ENCODE peak calls at places on chromosome 12, in seven cellular contexts. One of them, this sample, is unnamed.

GRCh38 chr12:47277972-47278448 is 198.3 kb upstream of the AMIGO2 start:
- DNase-seq in fibroblast of the aortic adventitia: peak
- DNase-seq in HFF-Myc: peak
- DNase-seq in choroid plexus epithelial cell: peak
- DNase-seq in fibroblast of pulmonary artery: peak
- DNase-seq in astrocyte of the spinal cord: peak
- DNase-seq in prostate gland: no peak
- DNase-seq in this sample: no peak

GRCh38 chr12:54011665-54012532 is 3.1 kb downstream of the HOXC8 start:
- DNase-seq in astrocyte of the spinal cord: no peak
- DNase-seq in fibroblast of the aortic adventitia: no peak
- DNase-seq in HFF-Myc: no peak
- DNase-seq in fibroblast of pulmonary artery: no peak
- DNase-seq in choroid plexus epithelial cell: no peak
- DNase-seq in prostate gland: no peak
- DNase-seq in this sample: no peak

GRCh38 chr12:28489256-28489655 is 299.0 kb downstream of the CCDC91 start:
- DNase-seq in fibroblast of the aortic adventitia: peak
- DNase-seq in HFF-Myc: no peak
- DNase-seq in prostate gland: no peak
- DNase-seq in astrocyte of the spinal cord: peak
- DNase-seq in fibroblast of pulmonary artery: peak
- DNase-seq in choroid plexus epithelial cell: peak
- DNase-seq in this sample: no peak

GRCh38 chr12:109553471-109553870 is 19.8 kb downstream of the MMAB start:
- DNase-seq in choroid plexus epithelial cell: no peak
- DNase-seq in prostate gland: no peak
- DNase-seq in fibroblast of pulmonary artery: no peak
- DNase-seq in astrocyte of the spinal cord: no peak
- DNase-seq in fibroblast of the aortic adventitia: no peak
- DNase-seq in HFF-Myc: no peak
- DNase-seq in this sample: no peak

GRCh38 chr12:43336962-43337555 is 214.9 kb downstream of the ADAMTS20 start:
- DNase-seq in fibroblast of pulmonary artery: peak
- DNase-seq in fibroblast of the aortic adventitia: peak
- DNase-seq in prostate gland: no peak
- DNase-seq in choroid plexus epithelial cell: peak
- DNase-seq in astrocyte of the spinal cord: peak
- DNase-seq in HFF-Myc: no peak
- DNase-seq in this sample: no peak

GRCh38 chr12:38053655-38054464 is 262.7 kb upstream of the ALG10B start:
- DNase-seq in prostate gland: no peak
- DNase-seq in choroid plexus epithelial cell: no peak
- DNase-seq in astrocyte of the spinal cord: no peak
- DNase-seq in fibroblast of the aortic adventitia: no peak
- DNase-seq in fibroblast of pulmonary artery: no peak
- DNase-seq in HFF-Myc: no peak
- DNase-seq in this sample: no peak

GRCh38 chr12:75457191-75457590 is 23.4 kb upstream of the GLIPR1 start:
- DNase-seq in fibroblast of pulmonary artery: no peak
- DNase-seq in astrocyte of the spinal cord: no peak
- DNase-seq in choroid plexus epithelial cell: no peak
- DNase-seq in HFF-Myc: no peak
- DNase-seq in fibroblast of the aortic adventitia: no peak
- DNase-seq in prostate gland: no peak
- DNase-seq in this sample: no peak

GRCh38 chr12:100128509-100128908 is 14.2 kb downstream of the BLTP3B start:
- DNase-seq in HFF-Myc: peak
- DNase-seq in astrocyte of the spinal cord: peak
- DNase-seq in fibroblast of the aortic adventitia: peak
- DNase-seq in fibroblast of pulmonary artery: peak
- DNase-seq in prostate gland: no peak
- DNase-seq in choroid plexus epithelial cell: peak
- DNase-seq in this sample: no peak

GRCh38 chr12:77940011-77940423 is 109.3 kb downstream of the NAV3 start:
- DNase-seq in fibroblast of pulmonary artery: peak
- DNase-seq in prostate gland: no peak
- DNase-seq in astrocyte of the spinal cord: peak
- DNase-seq in choroid plexus epithelial cell: peak
- DNase-seq in fibroblast of the aortic adventitia: peak
- DNase-seq in HFF-Myc: peak
- DNase-seq in this sample: no peak

GRCh38 chr12:66160704-66161103 is 9.1 kb downstream of the TMBIM4 start:
- DNase-seq in choroid plexus epithelial cell: no peak
- DNase-seq in astrocyte of the spinal cord: no peak
- DNase-seq in fibroblast of pulmonary artery: no peak
- DNase-seq in fibroblast of the aortic adventitia: no peak
- DNase-seq in prostate gland: no peak
- DNase-seq in HFF-Myc: no peak
- DNase-seq in this sample: no peak

GRCh38 chr12:111276189-111276588 is 92.7 kb downstream of the PHETA1 start:
- DNase-seq in HFF-Myc: no peak
- DNase-seq in fibroblast of pulmonary artery: no peak
- DNase-seq in prostate gland: no peak
- DNase-seq in astrocyte of the spinal cord: no peak
- DNase-seq in fibroblast of the aortic adventitia: no peak
- DNase-seq in choroid plexus epithelial cell: peak
- DNase-seq in this sample: no peak

GRCh38 chr12:112843272-112843671 is 51.7 kb downstream of the RPH3A start:
- DNase-seq in fibroblast of the aortic adventitia: peak
- DNase-seq in astrocyte of the spinal cord: peak
- DNase-seq in fibroblast of pulmonary artery: no peak
- DNase-seq in choroid plexus epithelial cell: peak
- DNase-seq in HFF-Myc: no peak
- DNase-seq in prostate gland: no peak
- DNase-seq in this sample: peak

GRCh38 chr12:32139064-32139421 is 32.4 kb downstream of the BICD1 start:
- DNase-seq in fibroblast of pulmonary artery: peak
- DNase-seq in prostate gland: no peak
- DNase-seq in fibroblast of the aortic adventitia: peak
- DNase-seq in astrocyte of the spinal cord: peak
- DNase-seq in HFF-Myc: no peak
- DNase-seq in choroid plexus epithelial cell: peak
- DNase-seq in this sample: no peak

GRCh38 chr12:50589650-50590435 is 85.1 kb downstream of the DIP2B start:
- DNase-seq in astrocyte of the spinal cord: peak
- DNase-seq in fibroblast of the aortic adventitia: peak
- DNase-seq in HFF-Myc: peak
- DNase-seq in prostate gland: no peak
- DNase-seq in choroid plexus epithelial cell: peak
- DNase-seq in fibroblast of pulmonary artery: peak
- DNase-seq in this sample: no peak

GRCh38 chr12:12008232-12008850 is 62.4 kb upstream of the BCL2L14 start:
- DNase-seq in fibroblast of pulmonary artery: no peak
- DNase-seq in HFF-Myc: no peak
- DNase-seq in choroid plexus epithelial cell: no peak
- DNase-seq in astrocyte of the spinal cord: no peak
- DNase-seq in prostate gland: no peak
- DNase-seq in fibroblast of the aortic adventitia: no peak
- DNase-seq in this sample: no peak

GRCh38 chr12:132185698-132186097 is 41.4 kb downstream of the NOC4L start:
- DNase-seq in fibroblast of pulmonary artery: no peak
- DNase-seq in prostate gland: no peak
- DNase-seq in HFF-Myc: no peak
- DNase-seq in choroid plexus epithelial cell: no peak
- DNase-seq in astrocyte of the spinal cord: no peak
- DNase-seq in fibroblast of the aortic adventitia: no peak
- DNase-seq in this sample: no peak

GRCh38 chr12:90729741-90730140 is 225.2 kb downstream of the CCER1 start:
- DNase-seq in astrocyte of the spinal cord: peak
- DNase-seq in fibroblast of the aortic adventitia: peak
- DNase-seq in fibroblast of pulmonary artery: peak
- DNase-seq in choroid plexus epithelial cell: peak
- DNase-seq in HFF-Myc: no peak
- DNase-seq in prostate gland: no peak
- DNase-seq in this sample: no peak

GRCh38 chr12:72272731-72273498 is 745 bp downstream of the TRHDE start:
- DNase-seq in HFF-Myc: no peak
- DNase-seq in prostate gland: no peak
- DNase-seq in astrocyte of the spinal cord: peak
- DNase-seq in fibroblast of pulmonary artery: peak
- DNase-seq in fibroblast of the aortic adventitia: no peak
- DNase-seq in choroid plexus epithelial cell: peak
- DNase-seq in this sample: peak

GRCh38 chr12:72269491-72269890 is 2.7 kb upstream of the TRHDE start:
- DNase-seq in astrocyte of the spinal cord: no peak
- DNase-seq in HFF-Myc: no peak
- DNase-seq in fibroblast of pulmonary artery: no peak
- DNase-seq in prostate gland: no peak
- DNase-seq in choroid plexus epithelial cell: no peak
- DNase-seq in fibroblast of the aortic adventitia: no peak
- DNase-seq in this sample: no peak

GRCh38 chr12:72271741-72272661 is at the start of gene TRHDE:
- DNase-seq in choroid plexus epithelial cell: peak
- DNase-seq in astrocyte of the spinal cord: peak
- DNase-seq in fibroblast of pulmonary artery: peak
- DNase-seq in prostate gland: no peak
- DNase-seq in HFF-Myc: no peak
- DNase-seq in fibroblast of the aortic adventitia: peak
- DNase-seq in this sample: peak

GRCh38 chr12:72270246-72270645 is 1.9 kb upstream of the TRHDE start:
- DNase-seq in choroid plexus epithelial cell: no peak
- DNase-seq in prostate gland: no peak
- DNase-seq in HFF-Myc: no peak
- DNase-seq in astrocyte of the spinal cord: peak
- DNase-seq in fibroblast of the aortic adventitia: no peak
- DNase-seq in fibroblast of pulmonary artery: no peak
- DNase-seq in this sample: no peak

DNA sequence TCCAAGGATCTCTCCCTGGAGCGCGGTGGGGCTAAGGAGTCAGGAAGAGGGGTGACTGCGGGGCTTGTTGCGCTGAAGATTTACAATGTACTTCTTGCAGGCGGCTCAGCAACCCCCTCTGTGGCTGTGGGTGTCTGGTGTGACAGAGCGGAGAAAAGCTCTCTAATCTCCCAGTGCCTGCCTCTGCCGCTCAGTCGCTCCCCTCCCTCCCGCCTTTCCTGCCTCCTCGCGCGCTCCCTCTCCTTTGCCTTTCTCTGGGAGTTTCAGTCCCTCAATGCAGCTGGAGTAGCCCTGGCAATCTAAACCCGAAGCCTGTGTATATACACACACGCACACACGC is 799 bp upstream of the TRHDE start:
- DNase-seq in fibroblast of pulmonary artery: no peak
- DNase-seq in astrocyte of the spinal cord: peak
- DNase-seq in choroid plexus epithelial cell: peak
- DNase-seq in prostate gland: no peak
- DNase-seq in fibroblast of the aortic adventitia: no peak
- DNase-seq in HFF-Myc: no peak
- DNase-seq in this sample: peak
- TF ChIP-seq CTCF in fibroblast of pulmonary artery: no peak
- TF ChIP-seq CTCF in astrocyte of the spinal cord: peak
- TF ChIP-seq CTCF in choroid plexus epithelial cell: peak
- TF ChIP-seq CTCF in prostate gland: no peak
- TF ChIP-seq CTCF in fibroblast of the aortic adventitia: no peak
- TF ChIP-seq CTCF in HFF-Myc: no peak
- TF ChIP-seq CTCF in this sample: no peak

DNA sequence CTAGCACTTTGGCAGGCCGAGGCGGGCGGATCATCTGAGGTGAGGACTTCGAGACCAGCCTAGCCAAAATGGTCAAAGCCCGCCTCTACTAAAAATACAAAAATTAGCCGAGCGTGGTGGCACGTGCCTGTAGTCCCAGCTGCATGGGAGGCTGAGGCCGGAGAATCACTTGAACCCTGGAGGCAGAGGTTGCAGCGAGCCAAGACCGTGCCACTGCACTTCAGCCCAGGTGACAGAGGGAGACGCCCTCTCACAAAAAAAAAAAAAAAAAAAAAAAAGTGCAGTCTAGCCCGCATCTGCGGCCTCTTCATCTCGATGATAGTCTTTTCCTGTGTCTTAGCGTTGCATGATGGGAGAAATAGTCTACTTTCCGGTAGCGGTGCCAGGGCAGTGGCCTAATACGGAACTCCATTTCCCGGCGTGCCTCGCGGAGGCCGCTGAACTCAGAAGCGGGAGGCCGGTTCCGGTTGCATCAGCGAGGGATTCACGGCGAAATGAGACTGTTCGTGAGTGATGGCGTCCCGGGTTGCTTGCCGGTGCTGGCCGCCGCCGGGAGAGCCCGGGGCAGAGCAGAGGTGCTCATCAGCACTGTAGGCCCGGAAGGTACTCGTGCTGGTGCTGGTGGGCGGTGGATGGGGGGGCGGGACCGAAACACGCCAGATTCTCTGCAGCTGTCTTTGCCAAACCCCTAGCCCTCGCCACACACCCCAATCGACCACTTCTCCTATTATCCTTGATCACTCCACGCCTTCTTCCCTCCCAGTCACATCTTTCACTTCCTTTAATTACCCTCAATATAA is at the start of gene MARS1:
- DNase-seq in HFF-Myc: peak
- DNase-seq in choroid plexus epithelial cell: peak
- DNase-seq in fibroblast of the aortic adventitia: peak
- DNase-seq in prostate gland: peak
- DNase-seq in astrocyte of the spinal cord: peak
- DNase-seq in fibroblast of pulmonary artery: peak
- DNase-seq in this sample: peak
- TF ChIP-seq CTCF in HFF-Myc: no peak
- TF ChIP-seq CTCF in choroid plexus epithelial cell: no peak
- TF ChIP-seq CTCF in fibroblast of the aortic adventitia: no peak
- TF ChIP-seq CTCF in prostate gland: no peak
- TF ChIP-seq CTCF in astrocyte of the spinal cord: no peak
- TF ChIP-seq CTCF in fibroblast of pulmonary artery: no peak
- TF ChIP-seq CTCF in this sample: no peak

DNA sequence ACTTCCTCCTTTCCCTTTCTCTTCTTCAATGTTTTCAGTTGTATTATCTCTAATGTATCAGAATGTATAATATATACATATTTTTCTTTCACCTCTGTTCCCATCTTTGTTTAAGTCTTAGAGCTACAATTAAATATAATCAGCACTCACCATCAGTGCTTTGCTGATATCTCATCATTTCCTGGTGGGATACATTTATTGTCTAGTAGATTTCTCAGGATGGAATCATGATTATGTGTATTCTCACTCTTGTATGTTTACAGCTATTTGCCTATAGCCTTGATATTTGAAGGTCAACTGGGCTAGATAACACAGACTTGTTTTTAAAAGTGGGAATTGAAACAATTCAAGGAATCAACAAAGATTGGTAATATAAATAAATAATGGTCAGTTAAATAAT is 124.9 kb upstream of the EEA1 start:
- DNase-seq in fibroblast of the aortic adventitia: no peak
- DNase-seq in prostate gland: no peak
- DNase-seq in fibroblast of pulmonary artery: no peak
- DNase-seq in HFF-Myc: no peak
- DNase-seq in choroid plexus epithelial cell: no peak
- DNase-seq in astrocyte of the spinal cord: no peak
- DNase-seq in this sample: no peak
- TF ChIP-seq CTCF in fibroblast of the aortic adventitia: no peak
- TF ChIP-seq CTCF in prostate gland: no peak
- TF ChIP-seq CTCF in fibroblast of pulmonary artery: no peak
- TF ChIP-seq CTCF in HFF-Myc: no peak
- TF ChIP-seq CTCF in choroid plexus epithelial cell: no peak
- TF ChIP-seq CTCF in astrocyte of the spinal cord: no peak
- TF ChIP-seq CTCF in this sample: no peak

DNA sequence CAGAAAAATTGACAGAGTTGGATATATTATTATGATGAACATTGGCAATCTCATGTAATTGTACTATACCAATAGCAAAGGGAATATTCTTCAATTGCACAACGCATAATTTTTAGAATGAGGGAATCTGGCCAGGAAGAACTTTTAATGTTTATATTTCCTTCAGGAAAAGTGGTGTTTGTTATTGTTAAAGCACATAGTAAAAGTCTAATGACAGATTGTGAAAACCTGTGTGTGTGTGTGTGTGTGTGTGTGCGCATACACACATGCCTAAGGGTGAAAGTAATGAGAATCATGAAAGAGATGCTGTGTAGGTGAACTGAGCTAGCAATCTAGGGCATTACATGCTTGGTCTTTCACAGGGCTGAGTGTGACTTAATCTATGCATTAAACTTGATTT is 877.7 kb downstream of the SLC6A15 start:
- DNase-seq in choroid plexus epithelial cell: no peak
- DNase-seq in fibroblast of pulmonary artery: no peak
- DNase-seq in HFF-Myc: no peak
- DNase-seq in astrocyte of the spinal cord: no peak
- DNase-seq in prostate gland: no peak
- DNase-seq in fibroblast of the aortic adventitia: no peak
- DNase-seq in this sample: no peak
- TF ChIP-seq CTCF in choroid plexus epithelial cell: no peak
- TF ChIP-seq CTCF in fibroblast of pulmonary artery: no peak
- TF ChIP-seq CTCF in HFF-Myc: no peak
- TF ChIP-seq CTCF in astrocyte of the spinal cord: no peak
- TF ChIP-seq CTCF in prostate gland: no peak
- TF ChIP-seq CTCF in fibroblast of the aortic adventitia: no peak
- TF ChIP-seq CTCF in this sample: no peak